ENCODE peak calls at places on chromosomes 1 and 21, in eight cellular contexts. J, F, W, H, B, X, N and R are unnamed samples.
A peak's percentile ranks its signal among the peaks of the same experiment; 100 is the strongest.

GRCh38 chr1:45359882-45360513 is 19.8 kb upstream of the MUTYH start:
- DNase-seq in B (peak; percentile 85), F (peak; percentile 82), J (no peak), W (peak; percentile 74), N (peak; percentile 47), X (peak; percentile 78), H (no peak), R (no peak)

GRCh38 chr1:94947453-94947852 is 20.5 kb upstream of the CNN3 start:
- DNase-seq in X (no peak), W (no peak), F (no peak), B (peak; percentile 86), N (no peak), J (no peak), H (no peak), R (no peak)

GRCh38 chr1:51415963-51416362 is 85.6 kb upstream of the TTC39A start:
- DNase-seq in F (no peak), J (no peak), W (no peak), H (no peak), N (no peak), X (no peak), B (no peak), R (no peak)

GRCh38 chr1:87765686-87766085 is 437.0 kb downstream of the LMO4 start:
- DNase-seq in H (no peak), F (no peak), X (no peak), J (no peak), N (no peak), B (peak; percentile 56), W (no peak), R (no peak)

GRCh38 chr1:109214695-109215623 is 1.2 kb downstream of the SARS1 start:
- DNase-seq in F (peak; percentile 51), N (peak; percentile 74), X (peak; percentile 80), H (no peak), B (peak; percentile 87), J (no peak), W (peak; percentile 93), R (no peak)

GRCh38 chr1:76269175-76269574 is 194.6 kb downstream of the ST6GALNAC3 start:
- DNase-seq in H (no peak), F (no peak), B (peak; percentile 75), W (no peak), N (no peak), X (no peak), J (no peak), R (no peak)

GRCh38 chr1:169624887-169625286 is 5.0 kb downstream of the SELP start:
- DNase-seq in X (no peak), F (no peak), N (no peak), W (no peak), H (no peak), J (no peak), B (no peak), R (no peak)

GRCh38 chr21:25878334-25878733 is 143.6 kb downstream of the GABPA start:
- DNase-seq in F (no peak), J (no peak), X (no peak), N (peak; percentile 41), H (no peak), W (no peak), B (peak; percentile 7), R (no peak)

GRCh38 chr1:32393832-32394140 is 455 bp downstream of the BSDC1 start:
- DNase-seq in N (no peak), J (no peak), X (peak; percentile 78), H (no peak), W (peak; percentile 29), F (peak; percentile 69), B (no peak), R (no peak)

GRCh38 chr1:108704501-108704900 is 8.2 kb upstream of the FNDC7 start:
- DNase-seq in F (no peak), W (no peak), J (no peak), X (no peak), N (peak; percentile 76), B (peak; percentile 72), H (no peak), R (no peak)

GRCh38 chr1:84757301-84757700 is 67.0 kb upstream of the SSX2IP start:
- DNase-seq in B (no peak), W (no peak), N (no peak), H (no peak), F (no peak), J (no peak), X (no peak), R (no peak)
- TF ChIP-seq CTCF in B (no peak), W (peak; percentile 32), N (peak; percentile 9), H (no peak), F (no peak), J (no peak), X (no peak), R (peak; percentile 50)

GRCh38 chr1:17439250-17440073 is at the start of gene RCC2:
- DNase-seq in F (peak; percentile 73), J (peak; percentile 72), B (peak; percentile 81), N (peak; percentile 72), H (peak; percentile 74), X (peak; percentile 76), W (peak; percentile 89), R (peak; percentile 52)
- TF ChIP-seq CTCF in F (peak; percentile 27), J (no peak), B (no peak), N (no peak), H (no peak), X (no peak), W (no peak), R (peak; percentile 19)

GRCh38 chr1:165772739-165773138 is 4.1 kb upstream of the TMCO1 start:
- DNase-seq in B (no peak), N (no peak), J (no peak), F (no peak), H (no peak), W (no peak), X (no peak), R (no peak)

GRCh38 chr1:165773324-165773965 is 4.8 kb upstream of the TMCO1 start:
- DNase-seq in X (no peak), F (no peak), H (no peak), N (peak; percentile 88), B (peak; percentile 23), W (no peak), J (no peak), R (no peak)

GRCh38 chr1:165763442-165763841 is 5.2 kb downstream of the TMCO1 start:
- DNase-seq in F (no peak), W (no peak), B (no peak), H (no peak), N (no peak), J (no peak), X (no peak), R (no peak)

GRCh38 chr1:165764277-165764676 is 4.4 kb downstream of the TMCO1 start:
- DNase-seq in B (no peak), J (no peak), X (no peak), F (no peak), N (no peak), H (no peak), W (no peak), R (no peak)

GRCh38 chr1:165768513-165769394 is at the start of gene TMCO1:
- DNase-seq in H (peak; percentile 88), W (peak; percentile 99), F (peak; percentile 99), N (peak; percentile 97), J (peak; percentile 96), X (peak; percentile 97), B (peak; percentile 99), R (peak; percentile 76)
- TF ChIP-seq CTCF in H (no peak), W (peak; percentile 38), F (no peak), N (peak; percentile 33), J (no peak), X (no peak), B (peak; percentile 33), R (peak; percentile 4)

GRCh38 chr1:1926886-1927660 is 8.0 kb upstream of the TMEM52 start:
- DNase-seq in J (peak; percentile 41), N (no peak), F (no peak), B (no peak), H (no peak), X (no peak), W (no peak), R (no peak)

GRCh38 chr1:1929102-1929638 is 10.1 kb upstream of the TMEM52 start:
- DNase-seq in W (no peak), B (no peak), F (no peak), J (peak; percentile 17), H (no peak), N (no peak), X (no peak), R (no peak)

GRCh38 chr1:1926346-1926811 is 7.3 kb upstream of the TMEM52 start:
- DNase-seq in N (no peak), F (no peak), B (no peak), H (no peak), J (peak; percentile 41), W (no peak), X (no peak), R (no peak)

GRCh38 chr1:1928231-1929101 is 9.4 kb upstream of the TMEM52 start:
- DNase-seq in H (no peak), B (no peak), N (no peak), F (no peak), X (no peak), J (peak; percentile 42), W (no peak), R (no peak)

DNA sequence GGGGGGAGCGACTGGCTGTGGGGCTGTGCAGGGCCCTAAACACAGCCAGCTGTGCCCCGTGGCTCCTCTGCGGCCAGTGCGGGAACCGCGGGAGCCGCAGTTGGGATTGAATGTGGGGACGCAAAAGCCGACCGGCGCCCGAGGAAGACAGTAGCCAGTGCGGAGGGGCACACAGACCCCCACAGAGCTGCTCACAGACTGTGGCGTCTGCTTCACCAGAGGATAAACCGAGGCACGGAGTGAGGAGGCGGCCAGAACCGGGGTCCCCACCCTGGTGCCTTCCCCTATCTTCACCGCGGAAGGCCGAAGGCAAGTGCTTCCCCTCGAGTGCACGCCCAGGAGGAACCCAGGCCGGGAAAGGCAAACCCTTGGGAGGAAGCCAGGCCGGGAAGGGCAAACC is 8.7 kb upstream of the TMEM52 start:
- DNase-seq in F (no peak), W (no peak), N (no peak), J (peak; percentile 35), X (no peak), B (no peak), H (no peak), R (no peak)
- TF ChIP-seq CTCF in F (no peak), W (no peak), N (no peak), J (no peak), X (no peak), B (no peak), H (no peak), R (no peak)

GRCh38 chr1:241079018-241079417 is 278.0 kb downstream of the RGS7 start:
- DNase-seq in H (no peak), X (no peak), W (no peak), B (no peak), N (no peak), J (no peak), F (no peak), R (no peak)
- TF ChIP-seq CTCF in H (no peak), X (no peak), W (no peak), B (no peak), N (no peak), J (no peak), F (no peak), R (no peak)

GRCh38 chr1:44227211-44227610 is 13.9 kb downstream of the DMAP1 start:
- DNase-seq in W (no peak), B (no peak), H (no peak), F (no peak), J (no peak), N (no peak), X (no peak), R (no peak)
- TF ChIP-seq CTCF in W (no peak), B (no peak), H (no peak), F (no peak), J (no peak), N (no peak), X (no peak), R (no peak)